ENCODE peak calls at places on chromosomes 5 and 9, in ten cellular contexts. X is brain microvascular endothelial cell, Y is A549, E is SJCRH30, V is astrocyte, M is heart left ventricle, I is endodermal cell, W is AG04450, B is stomach, Q is K562. O is an unnamed sample.

GRCh38 chr9:88732128-88732527 is 197.2 kb downstream of the NXNL2 start:
- DNase-seq in M (no peak), X (peak; percentile 98), V (peak; percentile 81), I (no peak), B (no peak), E (no peak), W (no peak), Q (no peak), Y (no peak), O (no peak)

GRCh38 chr9:14144215-14144614 is 169.7 kb downstream of the NFIB start:
- DNase-seq in I (no peak), E (no peak), W (no peak), B (no peak), V (no peak), M (no peak), Y (no peak), Q (no peak), X (no peak), O (no peak)

GRCh38 chr5:3155717-3156116 is 404.2 kb upstream of the IRX2 start:
- DNase-seq in E (no peak), Q (no peak), B (no peak), X (no peak), V (no peak), Y (no peak), I (no peak), M (no peak), W (no peak), O (no peak)

GRCh38 chr5:134784241-134784920 is 25.8 kb downstream of the DDX46 start:
- DNase-seq in Q (no peak), V (no peak), Y (peak; percentile 13), X (no peak), E (no peak), W (no peak), I (no peak), B (no peak), M (no peak), O (no peak)

GRCh38 chr5:127400524-127400923 is 109.9 kb downstream of the MEGF10 start:
- DNase-seq in I (no peak), M (no peak), X (no peak), B (no peak), V (no peak), Q (no peak), Y (no peak), E (peak; percentile 59), W (no peak), O (no peak)

GRCh38 chr5:96292582-96293247 is 140.3 kb downstream of the PCSK1 start:
- DNase-seq in Y (no peak), Q (no peak), I (no peak), B (peak; percentile 32), E (no peak), M (peak; percentile 60), V (no peak), X (no peak), W (no peak), O (no peak)

GRCh38 chr5:139635606-139636206 is 12.4 kb upstream of the CXXC5 start:
- DNase-seq in Q (peak; percentile 76), I (peak; percentile 82), X (peak; percentile 69), B (peak; percentile 83), V (peak; percentile 92), W (peak; percentile 82), E (peak; percentile 98), Y (peak; percentile 73), M (peak; percentile 94), O (peak; percentile 74)

GRCh38 chr5:57816108-57816507 is 333.5 kb upstream of the ACTBL2 start:
- DNase-seq in W (peak; percentile 82), Q (no peak), I (no peak), E (no peak), X (peak; percentile 97), Y (peak; percentile 85), M (no peak), V (peak; percentile 99), B (no peak), O (no peak)

GRCh38 chr9:132144708-132145365 is 17.0 kb upstream of the NTNG2 start:
- DNase-seq in V (peak; percentile 42), E (no peak), W (peak; percentile 8), Y (peak; percentile 38), I (no peak), X (peak; percentile 56), B (no peak), M (no peak), Q (no peak), O (no peak)

GRCh38 chr9:107868166-107868565 is 378.6 kb upstream of the KLF4 start:
- DNase-seq in Y (no peak), M (no peak), W (no peak), B (no peak), Q (no peak), I (no peak), V (no peak), X (no peak), E (no peak), O (no peak)

GRCh38 chr9:76987594-76988200 is 31.8 kb upstream of the FOXB2 start:
- DNase-seq in W (no peak), I (peak; percentile 81), M (no peak), B (no peak), X (peak; percentile 31), Y (peak; percentile 60), Q (peak; percentile 10), E (peak; percentile 74), V (peak; percentile 8), O (peak; percentile 55)

GRCh38 chr5:151612689-151613427 is 21.7 kb upstream of the FAT2 start:
- DNase-seq in M (no peak), Q (no peak), V (peak; percentile 51), E (peak; percentile 66), B (no peak), X (no peak), Y (peak; percentile 41), I (no peak), W (no peak), O (no peak)

GRCh38 chr9:89080193-89080592 is 88.9 kb downstream of the S1PR3 start:
- DNase-seq in W (no peak), B (peak; percentile 40), E (no peak), X (no peak), V (no peak), I (no peak), Q (no peak), M (no peak), Y (no peak), O (no peak)

GRCh38 chr9:92961627-92962302 is 14.4 kb downstream of the FGD3 start:
- DNase-seq in M (no peak), X (no peak), Q (no peak), E (no peak), V (no peak), B (peak; percentile 26), Y (no peak), W (no peak), I (peak; percentile 15), O (no peak)

GRCh38 chr5:55172051-55172899 is 702 bp downstream of the CDC20B start:
- DNase-seq in I (peak; percentile 79), B (peak; percentile 58), E (peak; percentile 91), Y (peak; percentile 87), X (peak; percentile 53), Q (peak; percentile 73), V (peak; percentile 56), M (peak; percentile 30), W (peak; percentile 36), O (peak; percentile 62)

DNA sequence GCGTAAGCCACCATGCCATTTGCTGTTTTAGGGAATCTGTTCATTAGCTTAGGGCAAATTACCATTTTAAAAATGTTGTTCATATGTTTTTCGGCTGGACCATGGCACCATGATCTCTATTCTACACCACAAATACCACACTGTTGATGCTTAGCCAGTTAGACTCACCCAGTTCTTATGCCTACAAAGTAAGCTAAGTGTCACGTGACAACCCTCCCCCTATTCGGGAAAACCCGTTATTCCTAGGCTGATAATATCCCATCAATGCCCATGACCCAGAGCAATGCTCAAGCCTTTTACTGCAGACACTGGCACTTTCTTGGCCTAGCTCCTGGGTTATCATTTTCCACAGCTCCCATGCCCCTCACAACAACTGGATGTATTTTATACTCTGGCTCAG is 280.3 kb upstream of the KLF9 start:
- DNase-seq in Q (no peak), M (no peak), E (no peak), B (no peak), I (no peak), X (no peak), W (no peak), V (no peak), Y (no peak), O (no peak)
- H3K4me3 ChIP-seq in Q (no peak overlapping the region), M (no peak overlapping the region), E (no peak overlapping the region), B (no peak overlapping the region), I (no peak overlapping the region), X (no peak overlapping the region), W (no peak overlapping the region), V (no peak overlapping the region), Y (no peak overlapping the region), O (no peak overlapping the region)

GRCh38 chr9:35842020-35842745 is 13.2 kb downstream of the TMEM8B start:
- DNase-seq in E (no peak), M (no peak), Y (no peak), I (no peak), B (no peak), V (no peak), Q (no peak), W (no peak), X (no peak), O (no peak)

GRCh38 chr9:35847786-35848185 is 18.8 kb downstream of the TMEM8B start:
- DNase-seq in Y (no peak), B (no peak), E (no peak), Q (no peak), V (no peak), M (no peak), I (no peak), W (no peak), X (no peak), O (no peak)

GRCh38 chr9:35842795-35843194 is 13.8 kb downstream of the TMEM8B start:
- DNase-seq in V (no peak), I (no peak), W (no peak), M (no peak), B (no peak), E (no peak), Y (no peak), Q (no peak), X (no peak), O (no peak)

GRCh38 chr9:35844628-35845301 is 15.7 kb downstream of the TMEM8B start:
- DNase-seq in B (peak; percentile 64), M (no peak), W (peak; percentile 77), X (peak; percentile 86), I (no peak), V (peak; percentile 85), E (no peak), Q (no peak), Y (peak; percentile 56), O (no peak)

GRCh38 chr9:35845824-35846771 is 17.1 kb downstream of the TMEM8B start:
- DNase-seq in E (no peak), Q (peak; percentile 20), X (no peak), M (no peak), B (no peak), Y (no peak), W (no peak), I (peak; percentile 84), V (no peak), O (no peak)
- H3K27ac ChIP-seq in E (no peak overlapping the region), Q (no peak overlapping the region), X (no peak overlapping the region), M (peak overlapping the region; percentile 35), B (peak overlapping the region; percentile 74), Y (no peak overlapping the region), W (no peak overlapping the region), I (no peak overlapping the region), V (no peak overlapping the region), O (no peak overlapping the region)

GRCh38 chr5:68187268-68188055 is 28.1 kb upstream of the PIK3R1 start:
- DNase-seq in W (no peak), I (peak; percentile 85), V (peak; percentile 73), E (peak; percentile 78), Y (no peak), Q (no peak), B (no peak), X (no peak), M (peak; percentile 42), O (no peak)
- H3K4me3 ChIP-seq in W (peak overlapping the region; percentile 29), I (peak overlapping the region; percentile 43), V (peak overlapping the region; percentile 49), E (peak overlapping the region; percentile 47), Y (no peak overlapping the region), Q (no peak overlapping the region), B (peak overlapping the region; percentile 37), X (peak overlapping the region; percentile 35), M (peak overlapping the region; percentile 50), O (no peak overlapping the region)

GRCh38 chr9:134413890-134414731 is 87.9 kb downstream of the RXRA start:
- DNase-seq in B (peak; percentile 63), V (peak; percentile 84), X (peak; percentile 87), E (no peak), M (peak; percentile 90), I (no peak), Q (no peak), W (peak; percentile 60), Y (peak; percentile 77), O (no peak)
- H3K27ac ChIP-seq in B (peak overlapping the region; percentile 53), V (peak overlapping the region; percentile 44), X (no peak overlapping the region), E (no peak overlapping the region), M (peak overlapping the region; percentile 73), I (no peak overlapping the region), Q (no peak overlapping the region), W (no peak overlapping the region), Y (peak overlapping the region; percentile 100), O (no peak overlapping the region)